ENCODE peak calls at places on chromosomes 16 and 17, in seven cellular contexts. F, Z, G, M, B, X and Y are unnamed samples.

GRCh38 chr17:67293251-67294203 is 48.5 kb upstream of the HELZ start:
- DNase-seq in F (no peak), Z (peak), G (peak), M (peak), B (no peak), X (peak), Y (peak)

GRCh38 chr17:36994438-36994837 is 45.7 kb downstream of the AATF start:
- DNase-seq in F (no peak), Z (no peak), G (no peak), M (no peak), B (peak), X (no peak), Y (no peak)

GRCh38 chr17:81151039-81151677 is 14.1 kb upstream of the PVALEF start:
- DNase-seq in F (no peak), Z (no peak), G (no peak), M (no peak), B (no peak), X (no peak), Y (no peak)

GRCh38 chr17:57084361-57084801 is 665 bp upstream of the AKAP1 start:
- DNase-seq in F (no peak), Z (no peak), G (no peak), M (no peak), B (no peak), X (no peak), Y (no peak)

GRCh38 chr16:87297918-87298631 is 19.1 kb downstream of the C16orf95 start:
- DNase-seq in F (no peak), Z (peak), G (no peak), M (peak), B (peak), X (no peak), Y (peak)

GRCh38 chr17:40903129-40903847 is 18.2 kb upstream of the KRT20 start:
- DNase-seq in F (no peak), Z (no peak), G (peak), M (peak), B (peak), X (no peak), Y (no peak)

GRCh38 chr16:28935924-28936783 is 4.4 kb downstream of the CD19 start:
- DNase-seq in F (peak), Z (peak), G (peak), M (peak), B (peak), X (peak), Y (no peak)

GRCh38 chr16:46922239-46922638 is 38.1 kb downstream of the GPT2 start:
- DNase-seq in F (no peak), Z (no peak), G (peak), M (no peak), B (no peak), X (no peak), Y (no peak)

GRCh38 chr16:85422124-85422373 is 191.1 kb upstream of the GSE1 start:
- DNase-seq in F (no peak), Z (no peak), G (no peak), M (no peak), B (no peak), X (no peak), Y (peak)

GRCh38 chr16:67917852-67918236 is 13.8 kb downstream of the CTRL start:
- DNase-seq in F (no peak), Z (no peak), G (no peak), M (peak), B (peak), X (peak), Y (no peak)

GRCh38 chr16:77223184-77223583 is 24.0 kb downstream of the SYCE1L start:
- DNase-seq in F (no peak), Z (peak), G (no peak), M (no peak), B (peak), X (no peak), Y (no peak)

GRCh38 chr16:70767377-70768204 is 33.4 kb downstream of the VAC14 start:
- DNase-seq in F (no peak), Z (no peak), G (no peak), M (peak), B (peak), X (no peak), Y (no peak)

GRCh38 chr17:80754846-80755245 is 210.2 kb downstream of the RPTOR start:
- DNase-seq in F (no peak), Z (no peak), G (no peak), M (no peak), B (no peak), X (no peak), Y (no peak)

GRCh38 chr17:74437702-74438101 is 5.8 kb downstream of the GPRC5C start:
- DNase-seq in F (no peak), Z (peak), G (no peak), M (no peak), B (no peak), X (no peak), Y (no peak)

GRCh38 chr17:76405967-76406647 is 21.7 kb downstream of the SPHK1 start:
- DNase-seq in F (no peak), Z (peak), G (peak), M (no peak), B (no peak), X (no peak), Y (peak)

GRCh38 chr17:44901323-44901965 is 2.2 kb upstream of the EFTUD2 start:
- DNase-seq in F (no peak), Z (peak), G (peak), M (peak), B (peak), X (no peak), Y (peak)

GRCh38 chr17:77445030-77445907 is 304.5 kb downstream of the SEC14L1 start:
- DNase-seq in F (no peak), Z (no peak), G (no peak), M (no peak), B (no peak), X (peak), Y (no peak)

GRCh38 chr17:19369107-19369778 is 6.7 kb upstream of the B9D1 start:
- DNase-seq in F (no peak), Z (no peak), G (no peak), M (no peak), B (no peak), X (no peak), Y (no peak)

GRCh38 chr16:84404936-84405640 is 36.8 kb downstream of the ATP2C2 start:
- DNase-seq in F (no peak), Z (peak), G (no peak), M (no peak), B (no peak), X (no peak), Y (no peak)

GRCh38 chr16:63008688-63009087 is 972.5 kb upstream of the CDH8 start:
- DNase-seq in F (no peak), Z (no peak), G (no peak), M (no peak), B (no peak), X (no peak), Y (no peak)

GRCh38 chr17:7237761-7238417 is 1.4 kb downstream of the PHF23 start:
- DNase-seq in F (peak), Z (peak), G (peak), M (peak), B (peak), X (peak), Y (peak)

GRCh38 chr17:56978441-56979090 is 635 bp downstream of the SCPEP1 start:
- DNase-seq in F (no peak), Z (no peak), G (no peak), M (peak), B (peak), X (no peak), Y (peak)

GRCh38 chr16:2736476-2737237 is 15.8 kb upstream of the SRRM2 start:
- DNase-seq in F (no peak), Z (no peak), G (no peak), M (no peak), B (no peak), X (no peak), Y (no peak)

GRCh38 chr17:48792033-48792798 is 24.8 kb downstream of the TTLL6 start:
- DNase-seq in F (no peak), Z (no peak), G (no peak), M (no peak), B (no peak), X (no peak), Y (no peak)

GRCh38 chr16:46894011-46894672 is 10.0 kb downstream of the GPT2 start:
- DNase-seq in F (peak), Z (no peak), G (no peak), M (no peak), B (no peak), X (no peak), Y (no peak)

GRCh38 chr16:58413359-58413758 is 21.1 kb downstream of the GINS3 start:
- DNase-seq in F (no peak), Z (no peak), G (no peak), M (no peak), B (peak), X (no peak), Y (no peak)

GRCh38 chr16:27729516-27730304 is 179.8 kb downstream of the KATNIP start:
- DNase-seq in F (no peak), Z (no peak), G (no peak), M (peak), B (peak), X (no peak), Y (no peak)

GRCh38 chr16:14564323-14564722 is 65.7 kb downstream of the PARN start:
- DNase-seq in F (no peak), Z (no peak), G (peak), M (no peak), B (no peak), X (no peak), Y (no peak)

GRCh38 chr17:17561408-17562144 is 29.9 kb downstream of the PEMT start:
- DNase-seq in F (no peak), Z (no peak), G (peak), M (no peak), B (no peak), X (no peak), Y (no peak)

GRCh38 chr17:82981141-82981540 is 98.3 kb upstream of the METRNL start:
- DNase-seq in F (no peak), Z (no peak), G (no peak), M (no peak), B (no peak), X (no peak), Y (no peak)

GRCh38 chr17:65560628-65561371 is 648 bp downstream of the AXIN2 start:
- DNase-seq in F (peak), Z (peak), G (peak), M (peak), B (peak), X (peak), Y (peak)

GRCh38 chr16:80776856-80777255 is 27.5 kb downstream of the CDYL2 start:
- DNase-seq in F (no peak), Z (no peak), G (no peak), M (no peak), B (no peak), X (no peak), Y (no peak)

GRCh38 chr17:82534401-82534812 is 14.9 kb downstream of the FOXK2 start:
- DNase-seq in F (no peak), Z (no peak), G (no peak), M (no peak), B (no peak), X (no peak), Y (no peak)

GRCh38 chr17:13631541-13631940 is 29.8 kb upstream of the HS3ST3A1 start:
- DNase-seq in F (no peak), Z (no peak), G (no peak), M (no peak), B (no peak), X (no peak), Y (no peak)

GRCh38 chr17:42428141-42428944 is 5.3 kb upstream of the CAVIN1 start:
- DNase-seq in F (no peak), Z (peak), G (peak), M (peak), B (peak), X (no peak), Y (peak)

GRCh38 chr17:36183001-36183810 is 6.8 kb upstream of the TBC1D3B start:
- DNase-seq in F (peak), Z (peak), G (no peak), M (peak), B (peak), X (no peak), Y (no peak)

GRCh38 chr16:67173808-67174705 is 3.7 kb downstream of the NOL3 start:
- DNase-seq in F (peak), Z (peak), G (peak), M (peak), B (peak), X (peak), Y (peak)

GRCh38 chr17:41802961-41803682 is 8.6 kb downstream of the P3H4 start:
- DNase-seq in F (no peak), Z (peak), G (no peak), M (no peak), B (no peak), X (no peak), Y (no peak)

GRCh38 chr17:78718575-78719209 is 63.4 kb downstream of the CYTH1 start:
- DNase-seq in F (no peak), Z (no peak), G (no peak), M (no peak), B (no peak), X (no peak), Y (no peak)